ENCODE peak calls at places on chromosome 3, in ten cellular contexts. O is stimulated activated CD8-positive, alpha-beta memory T cell treated with anti-CD3 and anti-CD28 coated beads, Interleukin-15, amount 100 ng/mL, for 48 hours; D is posterior cingulate gyrus; G is NCI-H2171; Q is GM12891; P is psoas muscle; V is astrocyte; R is A673; B is amniotic stem cell; Z is activated T-cell treated with anti-CD3 and anti-CD28 coated beads for 1 hour. M is an unnamed sample.

GRCh38 chr3:189210251-189210770 is 38.5 kb downstream of the TPRG1 start:
- DNase-seq in V (no peak), B (no peak), R (no peak), O (no peak), Z (no peak), Q (no peak), P (no peak), G (no peak), D (no peak), M (no peak)

GRCh38 chr3:127184870-127185216 is 8.1 kb upstream of the PRR23E start:
- DNase-seq in V (no peak), P (no peak), Q (no peak), O (no peak), D (no peak), B (no peak), R (no peak), Z (no peak), G (no peak), M (no peak)

GRCh38 chr3:140576444-140576843 is 101.4 kb upstream of the TRIM42 start:
- DNase-seq in B (no peak), O (no peak), D (no peak), G (no peak), R (no peak), Z (no peak), P (no peak), V (no peak), Q (no peak), M (no peak)

GRCh38 chr3:143881102-143881501 is 32.8 kb upstream of the SLC9A9 start:
- DNase-seq in O (no peak), G (no peak), B (no peak), P (no peak), Z (no peak), Q (no peak), D (no peak), R (no peak), V (no peak), M (no peak)

GRCh38 chr3:179969525-179969924 is 67.2 kb downstream of the PEX5L start:
- DNase-seq in P (no peak), R (no peak), O (no peak), Q (no peak), V (peak), B (no peak), Z (no peak), G (peak), D (no peak), M (no peak)

GRCh38 chr3:127735767-127736693 is 63.3 kb downstream of the ABTB1 start:
- DNase-seq in R (peak), Z (no peak), B (peak), D (no peak), V (peak), O (no peak), P (no peak), G (no peak), Q (peak), M (no peak)

GRCh38 chr3:45509038-45509767 is 85.3 kb upstream of the LIMD1 start:
- DNase-seq in V (peak), R (peak), G (peak), P (no peak), O (peak), B (peak), Q (no peak), D (peak), Z (no peak), M (no peak)

GRCh38 chr3:49602877-49603411 is 48.7 kb downstream of the BSN start:
- DNase-seq in O (peak), B (no peak), V (no peak), Q (no peak), D (no peak), G (no peak), P (no peak), R (no peak), Z (peak), M (no peak)

GRCh38 chr3:180283251-180283650 is 246.5 kb upstream of the PEX5L start:
- DNase-seq in G (no peak), R (no peak), D (no peak), Z (no peak), V (no peak), O (no peak), Q (no peak), P (no peak), B (no peak), M (no peak)

GRCh38 chr3:153232737-153233330 is 70.8 kb downstream of the RAP2B start:
- DNase-seq in B (peak), G (no peak), Q (no peak), P (no peak), R (no peak), D (no peak), V (peak), O (no peak), Z (no peak), M (no peak)

GRCh38 chr3:70501596-70501995 is 189.2 kb upstream of the MDFIC2 start:
- DNase-seq in R (no peak), V (no peak), Z (no peak), G (no peak), Q (no peak), D (no peak), O (no peak), B (no peak), P (no peak), M (no peak)

GRCh38 chr3:59790241-59790640 is 740.4 kb upstream of the CFAP20DC start:
- DNase-seq in G (no peak), B (no peak), O (no peak), D (no peak), Z (no peak), V (no peak), Q (no peak), R (no peak), P (no peak), M (no peak)

GRCh38 chr3:129439381-129439816 is 349 bp downstream of the MBD4 start:
- DNase-seq in O (no peak), P (peak), B (peak), Z (peak), R (peak), Q (peak), D (no peak), V (no peak), G (peak), M (no peak)

GRCh38 chr3:58214484-58215316 is 3.9 kb upstream of the DNASE1L3 start:
- DNase-seq in Q (no peak), D (no peak), O (peak), P (no peak), G (no peak), B (no peak), R (no peak), Z (no peak), V (no peak), M (no peak)

GRCh38 chr3:32147935-32148334 is 41.5 kb downstream of the GPD1L start:
- DNase-seq in V (no peak), O (no peak), G (no peak), B (no peak), R (no peak), Q (no peak), P (no peak), Z (no peak), D (no peak), M (no peak)

GRCh38 chr3:76760336-76760735 is 279.6 kb upstream of the ROBO2 start:
- DNase-seq in Z (no peak), O (no peak), D (no peak), G (no peak), P (no peak), Q (no peak), R (no peak), V (no peak), B (no peak), M (no peak)

GRCh38 chr3:151468284-151468917 is 7.5 kb upstream of the IGSF10 start:
- DNase-seq in V (peak), B (peak), Q (no peak), P (no peak), D (no peak), O (no peak), G (peak), R (peak), Z (no peak), M (no peak)

GRCh38 chr3:14352002-14352627 is 50.3 kb upstream of the SLC6A6 start:
- DNase-seq in B (no peak), V (no peak), D (peak), G (peak), Z (no peak), O (no peak), P (no peak), R (peak), Q (peak), M (no peak)

GRCh38 chr3:61117045-61117898 is 134.0 kb downstream of the FHIT start:
- DNase-seq in R (no peak), Q (no peak), V (no peak), G (no peak), D (no peak), P (no peak), Z (no peak), B (no peak), O (no peak), M (no peak)

GRCh38 chr3:1824359-1824758 is 274.3 kb upstream of the CNTN4 start:
- DNase-seq in G (no peak), P (no peak), Q (no peak), Z (no peak), B (no peak), O (no peak), R (no peak), V (no peak), D (no peak), M (no peak)

M was measured in thoracic aorta.